ENCODE peak calls at places on chromosome 20, in four cellular contexts. P, N, B and K are unnamed samples.

GRCh38 chr20:46151936-46152335 is 33.8 kb downstream of the CD40 start:
- DNase-seq in P (peak), N (peak), B (no peak), K (peak)

GRCh38 chr20:63942250-63943006 is 13.8 kb downstream of the UCKL1 start:
- DNase-seq in P (peak), N (peak), B (no peak), K (no peak)

GRCh38 chr20:39877792-39878191 is 811.2 kb downstream of the MAFB start:
- DNase-seq in P (no peak), N (no peak), B (no peak), K (no peak)

GRCh38 chr20:24747881-24748595 is 201.0 kb upstream of the CST7 start:
- DNase-seq in P (no peak), N (no peak), B (no peak), K (no peak)

GRCh38 chr20:33893314-33893713 is 82.2 kb downstream of the CHMP4B start:
- DNase-seq in P (no peak), N (no peak), B (no peak), K (no peak)

GRCh38 chr20:48008850-48009535 is 223.7 kb upstream of the SULF2 start:
- DNase-seq in P (no peak), N (no peak), B (no peak), K (no peak)

GRCh38 chr20:44734938-44735337 is 10.7 kb upstream of the KCNK15 start:
- DNase-seq in P (peak), N (peak), B (no peak), K (no peak)

GRCh38 chr20:63884506-63885263 is 10.2 kb upstream of the DNAJC5 start:
- DNase-seq in P (no peak), N (no peak), B (no peak), K (no peak)

GRCh38 chr20:33981347-33981746 is 12.4 kb upstream of the RALY start:
- DNase-seq in P (no peak), N (no peak), B (no peak), K (no peak)

GRCh38 chr20:61587910-61588309 is 335.8 kb downstream of the CDH4 start:
- DNase-seq in P (no peak), N (no peak), B (no peak), K (no peak)

GRCh38 chr20:61587036-61587435 is 335.0 kb downstream of the CDH4 start:
- DNase-seq in P (no peak), N (no peak), B (no peak), K (no peak)

GRCh38 chr20:61590236-61590635 is 338.2 kb downstream of the CDH4 start:
- DNase-seq in P (no peak), N (no peak), B (no peak), K (no peak)

GRCh38 chr20:61589055-61589385 is 337.0 kb downstream of the CDH4 start:
- DNase-seq in P (no peak), N (no peak), B (no peak), K (no peak)

DNA sequence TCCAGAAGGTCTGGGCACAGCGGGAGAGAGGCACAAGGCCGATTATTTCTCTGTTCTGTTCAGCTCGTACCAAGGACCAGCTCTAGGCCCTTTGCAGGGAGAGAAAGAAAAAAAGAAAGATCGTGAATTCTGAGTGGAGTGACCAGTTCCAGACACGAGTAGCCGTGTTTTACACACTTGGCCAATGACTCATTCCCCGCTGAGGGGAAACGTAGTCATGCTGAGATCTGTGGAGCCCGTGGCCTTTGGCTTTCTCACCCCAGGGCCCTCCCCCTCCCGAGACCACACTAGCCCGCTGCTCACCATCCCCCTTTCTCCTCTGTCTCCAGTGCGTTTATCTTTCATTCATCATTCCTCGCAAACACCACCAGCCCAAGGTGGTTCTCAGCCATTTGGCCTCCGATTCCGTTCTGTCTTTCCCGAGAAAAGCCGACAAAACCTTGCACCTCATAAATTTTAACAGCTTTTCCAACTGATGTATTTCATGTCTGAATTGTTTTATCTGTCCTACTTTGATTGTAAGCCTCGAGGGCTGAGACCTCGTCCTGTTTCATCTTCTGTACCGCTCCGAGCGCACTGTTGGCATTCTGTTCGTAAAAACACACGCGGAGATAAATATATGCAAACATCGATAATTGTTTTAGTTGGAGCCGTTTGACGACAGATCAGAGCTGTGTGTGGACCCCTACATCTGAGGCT is 336.4 kb downstream of the CDH4 start:
- DNase-seq in P (no peak), N (no peak), B (no peak), K (no peak)
- TF ChIP-seq CBFB in P (no peak), N (no peak), B (no peak), K (no peak)

GRCh38 chr20:37846573-37846972 is 56.4 kb upstream of the VSTM2L start:
- DNase-seq in P (peak), N (no peak), B (no peak), K (no peak)
- TF ChIP-seq CBFB in P (no peak), N (no peak), B (no peak), K (no peak)

DNA sequence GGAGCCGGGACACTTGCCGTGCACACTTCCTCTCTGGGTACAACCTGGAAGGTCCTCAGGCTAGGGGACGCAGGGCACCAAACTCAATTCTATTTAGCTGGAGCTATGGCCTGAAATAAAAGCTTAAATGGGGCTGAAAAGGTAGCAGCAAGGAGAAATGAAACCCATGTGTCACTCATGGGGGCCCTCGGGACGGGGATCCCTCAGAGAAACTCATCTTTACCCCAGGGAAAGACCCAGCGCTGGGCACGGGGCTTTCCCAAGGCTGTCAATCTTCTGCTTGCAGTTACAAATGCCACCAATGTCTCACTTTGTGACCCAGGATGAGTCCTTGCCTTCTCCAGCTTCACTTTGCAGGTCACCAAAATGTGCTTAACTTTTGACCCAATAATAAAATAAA is 16.5 kb downstream of the SNAI1 start:
- DNase-seq in P (no peak), N (no peak), B (peak), K (no peak)
- TF ChIP-seq CBFB in P (no peak), N (no peak), B (no peak), K (no peak)

GRCh38 chr20:18394363-18394762 is 72.5 kb downstream of the DZANK1 start:
- DNase-seq in P (peak), N (no peak), B (no peak), K (no peak)
- TF ChIP-seq CBFB in P (no peak), N (no peak), B (no peak), K (no peak)

DNA sequence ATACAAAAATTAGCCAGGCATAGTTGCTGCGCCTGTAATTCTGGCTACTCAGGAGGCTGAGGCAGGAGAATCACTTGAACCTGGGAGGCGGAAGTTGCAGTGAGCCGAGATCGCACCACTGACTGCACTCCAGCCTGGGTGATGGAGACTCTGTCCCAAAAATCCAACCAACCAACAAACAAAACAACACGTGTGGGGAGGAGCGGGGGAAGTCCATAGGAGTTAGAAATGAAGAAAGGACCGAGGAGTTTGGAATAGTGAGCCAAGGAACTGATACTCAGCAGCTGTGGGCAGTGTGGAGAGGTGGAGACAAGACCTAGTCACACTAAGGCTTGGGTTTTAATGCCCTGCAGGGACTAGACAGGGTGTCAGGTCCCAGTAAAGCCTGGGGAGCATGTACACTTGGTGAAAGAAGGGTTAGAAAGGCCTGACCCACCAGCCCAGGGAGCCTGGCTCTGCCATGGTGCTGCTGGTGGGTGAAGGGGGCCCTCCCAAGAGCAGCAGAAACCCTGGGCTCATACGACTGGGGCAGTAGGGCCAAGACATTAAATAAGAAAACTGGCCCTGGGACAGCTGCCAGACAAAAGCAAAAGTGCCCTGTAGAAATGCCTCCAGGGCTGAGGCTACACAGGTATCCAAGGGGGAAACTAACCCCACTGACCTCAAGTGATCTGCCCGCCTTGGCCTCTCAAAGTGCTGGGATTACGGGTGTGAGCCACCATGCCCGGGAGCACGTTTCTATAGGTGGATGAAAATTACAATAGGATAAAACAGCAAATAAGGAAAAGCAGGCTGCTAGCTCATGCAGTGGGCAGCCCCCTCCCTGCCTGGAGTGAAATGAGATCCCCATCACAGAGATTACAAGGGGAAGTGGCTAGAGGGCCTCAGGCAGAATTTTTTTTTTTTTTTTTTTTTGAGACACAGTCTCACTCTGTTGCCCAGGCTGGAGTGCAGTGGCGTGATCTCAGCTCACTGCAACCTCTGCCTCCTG is 58.0 kb downstream of the MYH7B start:
- DNase-seq in P (no peak), N (no peak), B (no peak), K (no peak)
- TF ChIP-seq CBFB in P (no peak), N (no peak), B (no peak), K (no peak)

GRCh38 chr20:10622657-10623418 is 51.0 kb downstream of the JAG1 start:
- DNase-seq in P (no peak), N (no peak), B (no peak), K (no peak)
- TF ChIP-seq CBFB in P (no peak), N (no peak), B (no peak), K (no peak)

DNA sequence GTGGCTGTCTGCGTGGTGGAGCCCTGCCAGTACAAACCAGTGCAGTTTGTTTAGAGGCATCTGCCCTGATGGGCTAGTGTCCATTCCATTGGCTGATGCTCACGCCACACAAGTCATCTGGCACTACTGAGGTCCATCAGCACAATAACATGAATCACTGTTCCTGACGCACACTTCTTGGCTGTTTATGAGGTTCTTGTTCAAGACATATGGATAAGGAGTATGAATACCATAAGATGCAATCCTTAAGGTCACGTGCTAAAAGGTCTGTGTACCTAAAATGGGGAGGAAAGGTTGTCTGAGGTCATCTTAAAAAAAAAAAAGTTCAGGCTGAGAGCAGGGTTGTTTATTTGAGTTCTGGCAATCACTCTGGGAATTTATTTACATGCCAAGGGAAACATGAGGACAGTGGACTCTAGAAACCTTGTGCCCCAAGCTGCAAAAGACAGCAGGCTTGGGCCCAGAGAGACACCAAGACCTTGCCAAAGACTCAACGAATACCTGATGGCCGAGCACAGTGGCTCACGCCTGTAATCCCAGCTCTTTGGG is 54.1 kb upstream of the SHLD1 start:
- DNase-seq in P (no peak), N (no peak), B (no peak), K (peak)
- TF ChIP-seq CBFB in P (no peak), N (no peak), B (no peak), K (no peak)

GRCh38 chr20:10492065-10492464 is 57.0 kb downstream of the SLX4IP start:
- DNase-seq in P (no peak), N (peak), B (no peak), K (no peak)
- TF ChIP-seq CBFB in P (no peak), N (no peak), B (no peak), K (no peak)

GRCh38 chr20:36199293-36200257 is 36.7 kb upstream of the AAR2 start:
- DNase-seq in P (peak), N (peak), B (no peak), K (peak)

GRCh38 chr20:36196676-36197075 is 39.6 kb upstream of the AAR2 start:
- DNase-seq in P (no peak), N (no peak), B (no peak), K (no peak)

GRCh38 chr20:36201198-36201597 is 35.1 kb upstream of the AAR2 start:
- DNase-seq in P (no peak), N (no peak), B (no peak), K (no peak)

GRCh38 chr20:36193937-36194712 is 39.6 kb downstream of the EPB41L1 start:
- DNase-seq in P (no peak), N (no peak), B (no peak), K (no peak)

GRCh38 chr20:36197271-36197670 is 39.0 kb upstream of the AAR2 start:
- DNase-seq in P (no peak), N (no peak), B (no peak), K (no peak)
- TF ChIP-seq CBFB in P (no peak), N (no peak), B (no peak), K (no peak)